ENCODE peak calls at places on chromosomes 2 and 18, in eight cellular contexts. N is PC-9; B is adrenal gland; P is DMS 273 treated with DMSO at 0.1 percent for 48 hours; J is upper lobe of right lung; Z is AG08395; O is naive thymus-derived CD4-positive, alpha-beta T cell; K is activated naive CD4-positive, alpha-beta T cell treated with anti-CD3 and anti-CD28 coated beads for 36 hours. T is an unnamed sample.
A peak's percentile ranks its signal among the peaks of the same experiment; 100 is the strongest.

GRCh38 chr18:51110073-51110797 is 80.2 kb downstream of the SMAD4 start:
- DNase-seq in N (no peak), B (peak; percentile 67), P (no peak), J (peak; percentile 84), Z (peak; percentile 82), O (peak; percentile 12), K (peak; percentile 76), T (peak; percentile 26)

GRCh38 chr18:32349728-32350395 is 120.8 kb downstream of the GAREM1 start:
- DNase-seq in N (peak; percentile 73), B (peak; percentile 87), P (peak; percentile 42), J (no peak), Z (peak; percentile 69), O (no peak), K (no peak), T (no peak)

GRCh38 chr2:233450854-233451575 is 96.7 kb downstream of the DGKD start:
- DNase-seq in N (no peak), B (no peak), P (no peak), J (peak; percentile 48), Z (no peak), O (no peak), K (no peak), T (no peak)

GRCh38 chr18:21991081-21991534 is 178.3 kb upstream of the GATA6 start:
- DNase-seq in N (no peak), B (no peak), P (no peak), J (no peak), Z (no peak), O (no peak), K (no peak), T (no peak)

GRCh38 chr2:240089306-240089705 is 36.0 kb upstream of the OR6B3 start:
- DNase-seq in N (no peak), B (no peak), P (no peak), J (no peak), Z (no peak), O (no peak), K (no peak), T (no peak)

GRCh38 chr2:71122917-71123316 is 7.1 kb downstream of the MCEE start:
- DNase-seq in N (no peak), B (no peak), P (no peak), J (no peak), Z (no peak), O (no peak), K (no peak), T (no peak)

GRCh38 chr2:119888673-119889072 is 124.2 kb upstream of the EPB41L5 start:
- DNase-seq in N (no peak), B (no peak), P (no peak), J (no peak), Z (peak; percentile 56), O (no peak), K (no peak), T (no peak)

GRCh38 chr18:58213445-58213844 is 169.4 kb downstream of the NEDD4L start:
- DNase-seq in N (peak; percentile 81), B (no peak), P (no peak), J (no peak), Z (peak; percentile 85), O (no peak), K (no peak), T (no peak)

GRCh38 chr18:22505136-22505535 is 87.4 kb upstream of the CTAGE1 start:
- DNase-seq in N (no peak), B (peak; percentile 17), P (no peak), J (no peak), Z (peak; percentile 33), O (no peak), K (no peak), T (no peak)

GRCh38 chr2:101679037-101679726 is 18.3 kb upstream of the MAP4K4 start:
- DNase-seq in N (no peak), B (no peak), P (no peak), J (no peak), Z (peak; percentile 54), O (no peak), K (no peak), T (no peak)

GRCh38 chr18:73707035-73707434 is 440.6 kb downstream of the FBXO15 start:
- DNase-seq in N (no peak), B (no peak), P (no peak), J (no peak), Z (no peak), O (no peak), K (no peak), T (no peak)

GRCh38 chr18:11752116-11752911 is 63.2 kb downstream of the GNAL start:
- DNase-seq in N (no peak), B (peak; percentile 24), P (no peak), J (no peak), Z (peak; percentile 20), O (no peak), K (peak; percentile 46), T (no peak)

GRCh38 chr2:38997784-38998183 is 108.1 kb downstream of the ARHGEF33 start:
- DNase-seq in N (no peak), B (no peak), P (no peak), J (no peak), Z (peak; percentile 74), O (no peak), K (no peak), T (no peak)

GRCh38 chr2:189305291-189305943 is 125.9 kb upstream of the COL5A2 start:
- DNase-seq in N (no peak), B (no peak), P (no peak), J (no peak), Z (peak; percentile 12), O (no peak), K (no peak), T (no peak)

GRCh38 chr2:153871231-153872221 is at the start of gene GALNT13:
- DNase-seq in N (peak; percentile 76), B (peak; percentile 24), P (peak; percentile 86), J (peak; percentile 79), Z (no peak), O (no peak), K (no peak), T (no peak)

GRCh38 chr2:122960727-122961641 is 1064.1 kb upstream of the CNTNAP5 start:
- DNase-seq in N (peak; percentile 70), B (no peak), P (no peak), J (no peak), Z (no peak), O (no peak), K (no peak), T (no peak)

GRCh38 chr18:5414546-5414945 is 119.0 kb upstream of the ZBTB14 start:
- DNase-seq in N (no peak), B (no peak), P (no peak), J (no peak), Z (no peak), O (no peak), K (no peak), T (no peak)

GRCh38 chr2:128270306-128271185 is 48.1 kb downstream of the HS6ST1 start:
- DNase-seq in N (no peak), B (peak; percentile 61), P (no peak), J (peak; percentile 33), Z (no peak), O (no peak), K (no peak), T (no peak)

GRCh38 chr18:7417742-7418141 is 149.4 kb upstream of the PTPRM start:
- DNase-seq in N (peak; percentile 75), B (no peak), P (no peak), J (no peak), Z (peak; percentile 43), O (no peak), K (no peak), T (no peak)

GRCh38 chr18:31667185-31667584 is 17.2 kb downstream of the B4GALT6 start:
- DNase-seq in N (no peak), B (no peak), P (no peak), J (no peak), Z (no peak), O (no peak), K (no peak), T (no peak)

GRCh38 chr2:8453904-8454302 is 228.0 kb upstream of the ID2 start:
- DNase-seq in N (no peak), B (no peak), P (no peak), J (no peak), Z (peak; percentile 25), O (no peak), K (no peak), T (no peak)

GRCh38 chr2:157107877-157108276 is 149.6 kb upstream of the GALNT5 start:
- DNase-seq in N (no peak), B (no peak), P (peak; percentile 30), J (no peak), Z (no peak), O (no peak), K (no peak), T (no peak)

GRCh38 chr2:145413261-145413660 is 893.3 kb upstream of the ZEB2 start:
- DNase-seq in N (no peak), B (no peak), P (no peak), J (no peak), Z (no peak), O (no peak), K (no peak), T (no peak)

GRCh38 chr18:55300469-55301195 is 287.4 kb downstream of the TCF4 start:
- DNase-seq in N (no peak), B (no peak), P (no peak), J (no peak), Z (peak; percentile 77), O (no peak), K (no peak), T (no peak)

T was measured in KG1.